ENCODE peak calls at places on chromosomes 13 and 19, in eight cellular contexts. One of them, this sample, is unnamed.

GRCh38 chr19:33906578-33907335 is 110.1 kb downstream of the KCTD15 start:
- DNase-seq in transverse colon: no peak
- DNase-seq in adrenal gland: no peak
- DNase-seq in breast epithelium: peak; percentile 58
- DNase-seq in A549: no peak
- DNase-seq in HCT116: no peak
- DNase-seq in right lobe of liver: no peak
- DNase-seq in esophagus squamous epithelium: no peak
- DNase-seq in this sample: peak; percentile 43

GRCh38 chr13:98033277-98034247 is 80.1 kb downstream of the IPO5 start:
- DNase-seq in transverse colon: no peak
- DNase-seq in adrenal gland: peak; percentile 35
- DNase-seq in A549: peak; percentile 13
- DNase-seq in right lobe of liver: no peak
- DNase-seq in breast epithelium: no peak
- DNase-seq in HCT116: peak; percentile 16
- DNase-seq in esophagus squamous epithelium: no peak
- DNase-seq in this sample: peak; percentile 22

GRCh38 chr13:93079294-93079693 is 147.3 kb upstream of the GPC6 start:
- DNase-seq in right lobe of liver: no peak
- DNase-seq in transverse colon: no peak
- DNase-seq in A549: no peak
- DNase-seq in HCT116: no peak
- DNase-seq in esophagus squamous epithelium: no peak
- DNase-seq in adrenal gland: no peak
- DNase-seq in breast epithelium: no peak
- DNase-seq in this sample: no peak

GRCh38 chr19:3135961-3136683 is at the start of gene GNA15:
- DNase-seq in right lobe of liver: no peak
- DNase-seq in transverse colon: peak; percentile 62
- DNase-seq in esophagus squamous epithelium: no peak
- DNase-seq in HCT116: no peak
- DNase-seq in adrenal gland: no peak
- DNase-seq in breast epithelium: peak; percentile 70
- DNase-seq in A549: no peak
- DNase-seq in this sample: no peak

GRCh38 chr19:49224856-49225255 is 67.3 kb downstream of the TRPM4 start:
- DNase-seq in A549: peak; percentile 84
- DNase-seq in breast epithelium: no peak
- DNase-seq in adrenal gland: peak; percentile 71
- DNase-seq in transverse colon: peak; percentile 77
- DNase-seq in esophagus squamous epithelium: no peak
- DNase-seq in right lobe of liver: peak; percentile 61
- DNase-seq in HCT116: peak; percentile 61
- DNase-seq in this sample: peak; percentile 74

GRCh38 chr19:35353635-35354034 is 4.6 kb upstream of the FFAR3 start:
- DNase-seq in right lobe of liver: peak; percentile 6
- DNase-seq in A549: no peak
- DNase-seq in adrenal gland: peak; percentile 7
- DNase-seq in esophagus squamous epithelium: no peak
- DNase-seq in breast epithelium: peak; percentile 17
- DNase-seq in HCT116: no peak
- DNase-seq in transverse colon: no peak
- DNase-seq in this sample: peak; percentile 6

GRCh38 chr19:36488816-36489138 is 584 bp downstream of the ZNF566 start:
- DNase-seq in breast epithelium: no peak
- DNase-seq in right lobe of liver: no peak
- DNase-seq in A549: peak; percentile 64
- DNase-seq in adrenal gland: no peak
- DNase-seq in esophagus squamous epithelium: no peak
- DNase-seq in HCT116: peak; percentile 13
- DNase-seq in transverse colon: no peak
- DNase-seq in this sample: peak; percentile 17

GRCh38 chr19:3503036-3503572 is 2.6 kb upstream of the DOHH start:
- DNase-seq in right lobe of liver: no peak
- DNase-seq in breast epithelium: no peak
- DNase-seq in transverse colon: no peak
- DNase-seq in A549: no peak
- DNase-seq in esophagus squamous epithelium: no peak
- DNase-seq in HCT116: no peak
- DNase-seq in adrenal gland: peak; percentile 90
- DNase-seq in this sample: no peak

GRCh38 chr13:23608704-23609413 is 38.6 kb downstream of the TNFRSF19 start:
- DNase-seq in esophagus squamous epithelium: no peak
- DNase-seq in transverse colon: peak; percentile 18
- DNase-seq in breast epithelium: no peak
- DNase-seq in HCT116: no peak
- DNase-seq in right lobe of liver: peak; percentile 57
- DNase-seq in A549: no peak
- DNase-seq in adrenal gland: peak; percentile 68
- DNase-seq in this sample: peak; percentile 38

GRCh38 chr13:76600086-76600485 is 286.1 kb downstream of the KCTD12 start:
- DNase-seq in breast epithelium: no peak
- DNase-seq in transverse colon: no peak
- DNase-seq in adrenal gland: peak; percentile 13
- DNase-seq in right lobe of liver: no peak
- DNase-seq in A549: no peak
- DNase-seq in HCT116: no peak
- DNase-seq in esophagus squamous epithelium: no peak
- DNase-seq in this sample: no peak

GRCh38 chr13:38819053-38819452 is 132.2 kb downstream of the FREM2 start:
- DNase-seq in HCT116: no peak
- DNase-seq in A549: no peak
- DNase-seq in transverse colon: no peak
- DNase-seq in adrenal gland: no peak
- DNase-seq in breast epithelium: no peak
- DNase-seq in right lobe of liver: no peak
- DNase-seq in esophagus squamous epithelium: no peak
- DNase-seq in this sample: peak; percentile 20

GRCh38 chr19:37551123-37551993 is 43.2 kb downstream of the ZNF571 start:
- DNase-seq in esophagus squamous epithelium: no peak
- DNase-seq in right lobe of liver: peak; percentile 57
- DNase-seq in transverse colon: peak; percentile 42
- DNase-seq in HCT116: no peak
- DNase-seq in A549: no peak
- DNase-seq in breast epithelium: no peak
- DNase-seq in adrenal gland: no peak
- DNase-seq in this sample: no peak
- H3K4me3 ChIP-seq in esophagus squamous epithelium: peak overlapping the region; percentile 2
- H3K4me3 ChIP-seq in right lobe of liver: no peak overlapping the region
- H3K4me3 ChIP-seq in transverse colon: peak overlapping the region; percentile 22
- H3K4me3 ChIP-seq in HCT116: no peak overlapping the region
- H3K4me3 ChIP-seq in A549: no peak overlapping the region
- H3K4me3 ChIP-seq in breast epithelium: no peak overlapping the region
- H3K4me3 ChIP-seq in adrenal gland: peak overlapping the region; percentile 26
- H3K4me3 ChIP-seq in this sample: no peak overlapping the region

DNA sequence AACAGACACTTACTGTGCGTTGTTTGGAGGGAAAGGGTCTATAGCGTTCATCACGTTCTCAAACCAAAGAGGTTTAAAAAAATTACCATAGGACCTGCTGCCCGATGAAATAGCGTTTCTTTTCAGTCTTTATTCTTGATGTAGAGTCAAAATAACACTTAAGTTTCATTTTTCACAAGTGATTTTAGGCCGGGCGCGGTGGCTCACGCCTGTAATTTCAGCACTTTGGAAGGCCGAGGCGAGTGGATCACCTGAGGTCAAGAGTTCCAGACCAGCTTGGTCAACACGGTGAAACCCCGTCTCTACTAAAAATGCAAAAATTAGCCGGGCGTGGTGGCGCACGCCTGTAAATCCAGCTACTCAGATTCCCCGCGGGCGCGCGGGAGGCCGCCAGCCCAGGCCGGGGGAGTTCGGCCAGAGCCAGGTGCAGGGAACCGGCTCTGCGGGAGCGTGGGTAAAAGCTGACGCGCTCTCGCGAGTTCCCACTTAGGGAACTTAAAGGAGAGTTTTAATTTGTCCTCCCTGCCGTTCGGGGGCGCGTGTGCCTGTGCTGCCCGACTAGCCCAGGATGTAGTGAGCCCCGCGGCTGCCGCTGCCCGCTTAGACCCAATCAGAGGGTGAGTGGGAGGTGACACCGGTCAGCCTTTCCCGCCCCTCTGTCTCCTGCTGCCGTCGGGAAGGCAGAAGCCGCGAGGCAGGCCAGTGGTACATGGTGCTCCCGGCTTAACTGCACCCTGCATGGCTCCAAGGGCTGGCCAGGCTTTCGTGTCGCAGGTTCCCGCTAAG is 35.8 kb upstream of the NEK3 start:
- DNase-seq in A549: no peak
- DNase-seq in transverse colon: peak; percentile 79
- DNase-seq in right lobe of liver: peak; percentile 86
- DNase-seq in breast epithelium: peak; percentile 78
- DNase-seq in HCT116: no peak
- DNase-seq in esophagus squamous epithelium: peak; percentile 44
- DNase-seq in adrenal gland: peak; percentile 92
- DNase-seq in this sample: peak; percentile 82
- TF ChIP-seq POLR2A in A549: no peak
- TF ChIP-seq POLR2A in transverse colon: peak; percentile 43
- TF ChIP-seq POLR2A in right lobe of liver: peak; percentile 19
- TF ChIP-seq POLR2A in breast epithelium: no peak
- TF ChIP-seq POLR2A in HCT116: no peak
- TF ChIP-seq POLR2A in esophagus squamous epithelium: no peak
- TF ChIP-seq POLR2A in adrenal gland: peak; percentile 63
- TF ChIP-seq POLR2A in this sample: peak; percentile 47

DNA sequence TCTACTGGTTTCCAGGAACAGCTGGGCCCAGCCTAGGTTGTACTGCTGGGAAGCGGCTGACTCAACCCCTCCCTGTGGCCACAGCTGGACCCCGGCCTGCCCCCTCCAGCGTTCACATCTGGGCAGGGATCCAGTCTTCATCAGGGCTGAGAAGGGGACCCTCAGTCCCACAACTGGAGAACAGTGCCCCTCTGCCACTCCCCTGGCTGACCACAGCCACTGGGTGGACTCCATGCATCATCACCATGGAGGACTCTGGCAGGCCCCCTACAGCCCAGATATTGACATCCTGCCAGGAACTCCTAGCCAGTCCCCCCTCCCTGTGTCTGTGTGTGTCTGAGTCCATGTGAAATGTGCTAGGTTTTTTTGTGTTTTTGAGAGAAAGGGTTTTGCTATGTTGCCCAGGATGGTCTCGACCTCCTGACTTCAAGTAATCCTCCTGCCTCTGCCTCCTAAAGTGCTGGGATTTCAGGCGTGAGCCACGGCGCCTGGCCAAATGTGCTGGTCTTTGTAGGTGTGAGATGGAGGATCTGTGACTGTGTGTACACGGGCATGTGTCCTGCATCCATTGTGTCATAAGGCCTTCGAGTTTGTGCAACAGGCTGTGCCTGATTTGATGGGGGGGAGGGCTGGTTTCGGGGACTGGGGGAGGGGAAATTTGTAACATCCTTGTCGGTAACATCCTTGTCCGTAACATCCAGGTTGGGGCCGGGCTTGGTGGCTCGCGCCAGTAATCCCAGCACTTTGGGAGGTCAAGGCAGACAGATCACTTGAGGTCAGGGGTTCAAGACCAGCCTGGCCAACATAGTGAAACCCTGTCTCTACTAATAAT is 4.0 kb upstream of the HOOK2 start:
- DNase-seq in esophagus squamous epithelium: no peak
- DNase-seq in adrenal gland: peak; percentile 48
- DNase-seq in right lobe of liver: no peak
- DNase-seq in breast epithelium: no peak
- DNase-seq in transverse colon: peak; percentile 46
- DNase-seq in A549: no peak
- DNase-seq in HCT116: no peak
- DNase-seq in this sample: peak; percentile 26
- H3K4me3 ChIP-seq in esophagus squamous epithelium: no peak overlapping the region
- H3K4me3 ChIP-seq in adrenal gland: peak overlapping the region; percentile 67
- H3K4me3 ChIP-seq in right lobe of liver: no peak overlapping the region
- H3K4me3 ChIP-seq in breast epithelium: peak overlapping the region; percentile 54
- H3K4me3 ChIP-seq in transverse colon: no peak overlapping the region
- H3K4me3 ChIP-seq in A549: peak overlapping the region; percentile 55
- H3K4me3 ChIP-seq in HCT116: peak overlapping the region; percentile 66
- H3K4me3 ChIP-seq in this sample: no peak overlapping the region

GRCh38 chr19:1098177-1099051 is 3.2 kb upstream of the POLR2E start:
- DNase-seq in breast epithelium: no peak
- DNase-seq in A549: no peak
- DNase-seq in right lobe of liver: peak; percentile 94
- DNase-seq in adrenal gland: no peak
- DNase-seq in HCT116: no peak
- DNase-seq in esophagus squamous epithelium: no peak
- DNase-seq in transverse colon: peak; percentile 46
- DNase-seq in this sample: no peak
- TF ChIP-seq POLR2A in breast epithelium: no peak
- TF ChIP-seq POLR2A in A549: no peak
- TF ChIP-seq POLR2A in right lobe of liver: no peak
- TF ChIP-seq POLR2A in adrenal gland: no peak
- TF ChIP-seq POLR2A in HCT116: no peak
- TF ChIP-seq POLR2A in esophagus squamous epithelium: no peak
- TF ChIP-seq POLR2A in transverse colon: no peak
- TF ChIP-seq POLR2A in this sample: no peak

DNA sequence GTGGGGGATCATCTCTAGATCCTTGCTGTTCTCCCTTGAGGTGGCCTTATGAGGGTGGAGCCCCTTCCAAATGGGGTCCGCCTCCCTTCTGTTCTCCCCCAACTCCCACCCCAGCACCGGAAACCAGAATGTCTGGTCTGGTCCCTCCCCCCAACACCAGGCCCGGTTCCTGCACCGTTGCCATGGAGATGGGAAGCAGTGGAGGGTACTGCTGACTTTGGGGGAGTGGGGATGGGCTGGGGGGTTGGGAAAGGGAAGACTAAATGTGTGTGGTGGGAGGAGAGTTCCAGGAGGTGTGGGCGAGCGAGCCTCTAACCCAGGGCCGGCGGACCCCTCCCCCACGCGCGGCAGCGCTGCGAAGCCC is 1.7 kb downstream of the SHANK1 start:
- DNase-seq in right lobe of liver: no peak
- DNase-seq in esophagus squamous epithelium: no peak
- DNase-seq in transverse colon: no peak
- DNase-seq in HCT116: no peak
- DNase-seq in breast epithelium: no peak
- DNase-seq in A549: no peak
- DNase-seq in adrenal gland: no peak
- DNase-seq in this sample: no peak
- H3K4me3 ChIP-seq in right lobe of liver: no peak overlapping the region
- H3K4me3 ChIP-seq in esophagus squamous epithelium: no peak overlapping the region
- H3K4me3 ChIP-seq in transverse colon: no peak overlapping the region
- H3K4me3 ChIP-seq in HCT116: no peak overlapping the region
- H3K4me3 ChIP-seq in breast epithelium: no peak overlapping the region
- H3K4me3 ChIP-seq in A549: peak overlapping the region; percentile 56
- H3K4me3 ChIP-seq in adrenal gland: peak overlapping the region; percentile 57
- H3K4me3 ChIP-seq in this sample: no peak overlapping the region